ENCODE peak calls at places on chromosomes 3 and 15, in nine cellular contexts. One of them, this sample, is unnamed.

GRCh38 chr15:75776075-75776443 is 63.4 kb upstream of the CSPG4 start:
- DNase-seq in neuronal stem cell: no peak
- DNase-seq in HepG2: peak; percentile 64
- DNase-seq in Karpas-422: no peak
- DNase-seq in endodermal cell: peak; percentile 79
- DNase-seq in mesendoderm: peak; percentile 96
- DNase-seq in K562: peak; percentile 29
- DNase-seq in GM23248: peak; percentile 42
- DNase-seq in neural progenitor cell: peak; percentile 3
- DNase-seq in this sample: no peak

GRCh38 chr3:184005981-184006507 is 11.6 kb downstream of the ABCC5 start:
- DNase-seq in Karpas-422: peak; percentile 79
- DNase-seq in neuronal stem cell: no peak
- DNase-seq in mesendoderm: peak; percentile 80
- DNase-seq in endodermal cell: peak; percentile 73
- DNase-seq in GM23248: peak; percentile 14
- DNase-seq in HepG2: no peak
- DNase-seq in K562: peak; percentile 35
- DNase-seq in neural progenitor cell: no peak
- DNase-seq in this sample: no peak

GRCh38 chr3:149658444-149659172 is 783 bp upstream of the WWTR1 start:
- DNase-seq in neural progenitor cell: peak; percentile 74
- DNase-seq in endodermal cell: peak; percentile 85
- DNase-seq in Karpas-422: no peak
- DNase-seq in GM23248: peak; percentile 95
- DNase-seq in K562: no peak
- DNase-seq in HepG2: no peak
- DNase-seq in mesendoderm: peak; percentile 90
- DNase-seq in neuronal stem cell: peak; percentile 61
- DNase-seq in this sample: no peak

GRCh38 chr15:80436511-80437307 is 32.5 kb downstream of the ARNT2 start:
- DNase-seq in HepG2: peak; percentile 32
- DNase-seq in endodermal cell: no peak
- DNase-seq in GM23248: peak; percentile 80
- DNase-seq in neural progenitor cell: no peak
- DNase-seq in K562: no peak
- DNase-seq in Karpas-422: no peak
- DNase-seq in mesendoderm: peak; percentile 24
- DNase-seq in neuronal stem cell: no peak
- DNase-seq in this sample: no peak

GRCh38 chr15:68531794-68532193 is 47.0 kb upstream of the CORO2B start:
- DNase-seq in endodermal cell: no peak
- DNase-seq in neural progenitor cell: no peak
- DNase-seq in neuronal stem cell: no peak
- DNase-seq in GM23248: no peak
- DNase-seq in HepG2: no peak
- DNase-seq in K562: no peak
- DNase-seq in mesendoderm: no peak
- DNase-seq in Karpas-422: no peak
- DNase-seq in this sample: no peak

GRCh38 chr3:126310816-126311215 is 46.4 kb downstream of the KLF15 start:
- DNase-seq in Karpas-422: no peak
- DNase-seq in neural progenitor cell: no peak
- DNase-seq in HepG2: no peak
- DNase-seq in K562: no peak
- DNase-seq in neuronal stem cell: no peak
- DNase-seq in endodermal cell: no peak
- DNase-seq in GM23248: no peak
- DNase-seq in mesendoderm: no peak
- DNase-seq in this sample: no peak

GRCh38 chr3:41848745-41849574 is 112.9 kb downstream of the ULK4 start:
- DNase-seq in K562: no peak
- DNase-seq in GM23248: no peak
- DNase-seq in endodermal cell: no peak
- DNase-seq in HepG2: no peak
- DNase-seq in neuronal stem cell: no peak
- DNase-seq in neural progenitor cell: no peak
- DNase-seq in mesendoderm: no peak
- DNase-seq in Karpas-422: no peak
- DNase-seq in this sample: no peak

GRCh38 chr3:127675651-127676391 is 3.1 kb downstream of the ABTB1 start:
- DNase-seq in GM23248: no peak
- DNase-seq in K562: no peak
- DNase-seq in mesendoderm: no peak
- DNase-seq in endodermal cell: peak; percentile 43
- DNase-seq in neuronal stem cell: no peak
- DNase-seq in HepG2: no peak
- DNase-seq in neural progenitor cell: no peak
- DNase-seq in Karpas-422: no peak
- DNase-seq in this sample: no peak

GRCh38 chr3:150733936-150734794 is 28.8 kb downstream of the SIAH2 start:
- DNase-seq in GM23248: no peak
- DNase-seq in endodermal cell: no peak
- DNase-seq in neuronal stem cell: no peak
- DNase-seq in HepG2: peak; percentile 92
- DNase-seq in Karpas-422: no peak
- DNase-seq in neural progenitor cell: no peak
- DNase-seq in mesendoderm: no peak
- DNase-seq in K562: no peak
- DNase-seq in this sample: no peak

GRCh38 chr3:12369598-12369997 is 80.7 kb downstream of the PPARG start:
- DNase-seq in endodermal cell: no peak
- DNase-seq in Karpas-422: no peak
- DNase-seq in mesendoderm: no peak
- DNase-seq in K562: no peak
- DNase-seq in neural progenitor cell: no peak
- DNase-seq in GM23248: no peak
- DNase-seq in neuronal stem cell: no peak
- DNase-seq in HepG2: no peak
- DNase-seq in this sample: no peak

GRCh38 chr3:133384331-133385027 is 15.4 kb upstream of the BFSP2 start:
- DNase-seq in mesendoderm: peak; percentile 74
- DNase-seq in GM23248: peak; percentile 56
- DNase-seq in neural progenitor cell: peak; percentile 88
- DNase-seq in neuronal stem cell: peak; percentile 67
- DNase-seq in endodermal cell: peak; percentile 92
- DNase-seq in Karpas-422: peak; percentile 91
- DNase-seq in HepG2: peak; percentile 46
- DNase-seq in K562: peak; percentile 29
- DNase-seq in this sample: peak; percentile 26

GRCh38 chr15:63052128-63052826 is 9.7 kb downstream of the TPM1 start:
- DNase-seq in mesendoderm: peak; percentile 36
- DNase-seq in Karpas-422: no peak
- DNase-seq in endodermal cell: no peak
- DNase-seq in neuronal stem cell: no peak
- DNase-seq in K562: no peak
- DNase-seq in HepG2: no peak
- DNase-seq in neural progenitor cell: no peak
- DNase-seq in GM23248: peak; percentile 19
- DNase-seq in this sample: no peak

DNA sequence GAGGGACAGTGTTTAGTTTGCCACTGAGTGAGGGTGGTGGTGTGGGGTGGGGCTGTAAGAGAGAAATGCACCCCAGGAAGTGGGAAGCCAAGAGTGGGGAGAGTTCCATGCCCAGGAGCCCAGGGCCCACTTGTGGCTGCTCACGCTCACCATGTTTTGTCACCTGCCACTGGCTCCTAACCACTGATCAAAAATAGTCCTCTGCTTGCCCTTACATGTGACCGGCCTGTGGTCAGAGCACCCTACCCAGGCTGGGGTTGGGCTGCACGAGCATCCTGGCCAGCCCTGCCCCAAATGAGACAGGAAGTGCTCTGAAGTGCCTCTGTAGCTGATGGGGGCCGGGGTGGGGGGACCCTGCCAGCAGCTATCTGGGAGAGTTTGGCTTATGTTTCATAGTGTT is 216.3 kb downstream of the RPLP1 start:
- DNase-seq in HepG2: no peak
- DNase-seq in neural progenitor cell: no peak
- DNase-seq in K562: no peak
- DNase-seq in GM23248: no peak
- DNase-seq in neuronal stem cell: no peak
- DNase-seq in mesendoderm: no peak
- DNase-seq in endodermal cell: no peak
- DNase-seq in Karpas-422: no peak
- DNase-seq in this sample: no peak
- H3K9ac ChIP-seq in HepG2: no peak overlapping the region
- H3K9ac ChIP-seq in neural progenitor cell: no peak overlapping the region
- H3K9ac ChIP-seq in K562: no peak overlapping the region
- H3K9ac ChIP-seq in GM23248: no peak overlapping the region
- H3K9ac ChIP-seq in neuronal stem cell: peak overlapping the region; percentile 27
- H3K9ac ChIP-seq in mesendoderm: no peak overlapping the region
- H3K9ac ChIP-seq in endodermal cell: no peak overlapping the region
- H3K9ac ChIP-seq in Karpas-422: no peak overlapping the region
- H3K9ac ChIP-seq in this sample: no peak overlapping the region

DNA sequence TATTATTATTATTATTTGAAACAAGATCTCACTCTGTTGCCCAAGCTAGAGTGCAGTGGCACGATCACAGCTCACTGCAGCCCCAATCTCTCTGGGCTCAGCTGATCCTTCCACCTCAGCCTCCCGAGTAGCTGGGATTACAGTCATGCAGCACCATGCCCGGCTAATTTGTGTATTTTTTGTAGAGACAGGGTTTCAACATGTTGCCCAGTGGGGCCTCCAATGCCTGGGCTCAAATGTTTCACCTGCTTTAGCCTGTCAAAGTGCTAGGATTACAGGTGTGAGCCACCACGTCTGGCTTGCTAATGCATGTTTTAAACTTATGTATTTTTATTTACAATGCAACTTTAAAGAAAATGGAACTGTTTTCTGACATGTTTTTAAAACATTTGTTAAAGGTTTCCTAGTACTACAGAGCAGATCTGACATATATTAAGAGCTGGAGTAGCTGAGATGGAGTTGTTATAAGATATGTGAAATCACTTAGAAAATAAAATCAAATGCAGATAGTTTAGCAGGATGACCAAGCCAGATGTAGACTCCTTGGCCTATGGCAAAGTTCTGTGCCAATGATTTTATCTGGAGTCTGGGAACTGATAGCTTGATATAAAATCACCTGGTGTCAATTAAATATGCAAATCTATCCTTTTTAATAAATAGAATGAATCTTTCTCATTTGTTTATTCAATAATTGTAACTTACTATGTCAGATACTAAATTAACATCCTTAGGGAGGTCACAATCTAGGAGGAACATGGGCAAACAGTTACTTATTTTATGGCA is 310.1 kb upstream of the NAALADL2 start:
- DNase-seq in GM23248: no peak
- DNase-seq in neural progenitor cell: no peak
- DNase-seq in mesendoderm: no peak
- DNase-seq in endodermal cell: no peak
- DNase-seq in Karpas-422: no peak
- DNase-seq in K562: no peak
- DNase-seq in neuronal stem cell: no peak
- DNase-seq in HepG2: no peak
- DNase-seq in this sample: no peak
- H3K36me3 ChIP-seq in GM23248: no peaks in the 10 kb centered on the region
- H3K36me3 ChIP-seq in neural progenitor cell: no peaks in the 10 kb centered on the region
- H3K36me3 ChIP-seq in mesendoderm: no peaks in the 10 kb centered on the region
- H3K36me3 ChIP-seq in endodermal cell: no peaks in the 10 kb centered on the region
- H3K36me3 ChIP-seq in Karpas-422: no peaks in the 10 kb centered on the region
- H3K36me3 ChIP-seq in K562: no peaks in the 10 kb centered on the region
- H3K36me3 ChIP-seq in neuronal stem cell: no peaks in the 10 kb centered on the region
- H3K36me3 ChIP-seq in HepG2: no peaks in the 10 kb centered on the region
- H3K36me3 ChIP-seq in this sample: no peaks in the 10 kb centered on the region

GRCh38 chr15:89999676-90000174 is 1.4 kb upstream of the ZNF710 start:
- DNase-seq in HepG2: no peak
- DNase-seq in neural progenitor cell: peak; percentile 85
- DNase-seq in endodermal cell: peak; percentile 85
- DNase-seq in K562: no peak
- DNase-seq in neuronal stem cell: peak; percentile 78
- DNase-seq in Karpas-422: no peak
- DNase-seq in mesendoderm: peak; percentile 88
- DNase-seq in GM23248: peak; percentile 53
- DNase-seq in this sample: no peak

GRCh38 chr15:90000175-90000923 is 775 bp upstream of the ZNF710 start:
- DNase-seq in Karpas-422: peak; percentile 50
- DNase-seq in endodermal cell: peak; percentile 77
- DNase-seq in GM23248: peak; percentile 66
- DNase-seq in mesendoderm: peak; percentile 59
- DNase-seq in neural progenitor cell: peak; percentile 69
- DNase-seq in K562: peak; percentile 33
- DNase-seq in neuronal stem cell: peak; percentile 41
- DNase-seq in HepG2: no peak
- DNase-seq in this sample: no peak

GRCh38 chr15:89998141-89998661 is 2.9 kb upstream of the ZNF710 start:
- DNase-seq in neuronal stem cell: no peak
- DNase-seq in HepG2: peak; percentile 69
- DNase-seq in mesendoderm: peak; percentile 55
- DNase-seq in endodermal cell: no peak
- DNase-seq in GM23248: peak; percentile 81
- DNase-seq in K562: peak; percentile 37
- DNase-seq in neural progenitor cell: no peak
- DNase-seq in Karpas-422: no peak
- DNase-seq in this sample: no peak

GRCh38 chr15:89997079-89997478 is 4.0 kb upstream of the ZNF710 start:
- DNase-seq in mesendoderm: no peak
- DNase-seq in Karpas-422: no peak
- DNase-seq in neural progenitor cell: no peak
- DNase-seq in HepG2: no peak
- DNase-seq in GM23248: no peak
- DNase-seq in K562: no peak
- DNase-seq in neuronal stem cell: no peak
- DNase-seq in endodermal cell: no peak
- DNase-seq in this sample: no peak

DNA sequence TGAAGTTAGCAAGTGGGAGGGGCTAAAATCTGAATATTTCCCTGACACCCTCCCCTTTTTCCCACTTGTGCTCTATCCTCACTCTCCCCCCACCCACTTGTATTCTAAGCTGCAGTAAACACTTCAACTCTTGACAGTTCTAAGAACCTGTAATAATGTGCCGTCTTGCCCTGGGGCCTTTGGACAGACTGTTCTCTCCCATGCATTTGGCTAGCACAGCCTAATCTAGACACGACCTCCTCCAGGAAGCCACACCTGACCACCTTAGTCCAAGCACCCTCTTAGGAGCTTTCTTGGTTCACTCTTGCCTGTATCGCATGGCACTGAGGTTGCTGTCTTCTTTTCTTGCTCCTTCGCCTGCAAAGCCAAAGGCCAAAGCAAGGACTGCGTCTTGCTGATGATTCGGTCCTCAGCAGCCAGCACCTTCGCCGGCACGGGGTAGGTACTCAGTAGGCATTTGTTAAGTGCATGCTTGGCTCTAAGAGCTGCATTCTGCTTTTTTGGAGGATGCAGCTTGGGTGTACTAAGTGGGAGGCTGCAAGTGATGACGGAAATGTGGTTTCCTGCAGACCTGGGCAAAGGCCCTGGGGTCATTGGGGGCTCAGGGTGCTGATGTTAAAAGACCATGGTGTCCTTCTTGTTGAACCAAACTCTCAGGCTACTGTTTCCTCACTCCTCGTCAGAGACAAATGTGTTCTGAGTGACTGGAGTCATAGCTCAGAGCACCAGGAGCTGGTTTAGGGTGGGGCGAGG is 2.0 kb upstream of the ZNF710 start:
- DNase-seq in GM23248: no peak
- DNase-seq in mesendoderm: no peak
- DNase-seq in K562: no peak
- DNase-seq in neural progenitor cell: no peak
- DNase-seq in HepG2: no peak
- DNase-seq in Karpas-422: no peak
- DNase-seq in endodermal cell: no peak
- DNase-seq in neuronal stem cell: no peak
- DNase-seq in this sample: no peak
- H3K9ac ChIP-seq in GM23248: no peak overlapping the region
- H3K9ac ChIP-seq in mesendoderm: peak overlapping the region; percentile 1
- H3K9ac ChIP-seq in K562: peak overlapping the region; percentile 59
- H3K9ac ChIP-seq in neural progenitor cell: no peak overlapping the region
- H3K9ac ChIP-seq in HepG2: no peak overlapping the region
- H3K9ac ChIP-seq in Karpas-422: no peak overlapping the region
- H3K9ac ChIP-seq in endodermal cell: no peak overlapping the region
- H3K9ac ChIP-seq in neuronal stem cell: no peak overlapping the region
- H3K9ac ChIP-seq in this sample: no peak overlapping the region

GRCh38 chr15:28184166-28184565 is 85.1 kb upstream of the OCA2 start:
- DNase-seq in GM23248: peak; percentile 33
- DNase-seq in Karpas-422: no peak
- DNase-seq in K562: no peak
- DNase-seq in neural progenitor cell: no peak
- DNase-seq in mesendoderm: no peak
- DNase-seq in HepG2: no peak
- DNase-seq in endodermal cell: no peak
- DNase-seq in neuronal stem cell: no peak
- DNase-seq in this sample: no peak
- H3K36me3 ChIP-seq in GM23248: peaks cover 24% of the 10 kb centered on the region
- H3K36me3 ChIP-seq in Karpas-422: peaks cover 15% of the 10 kb centered on the region
- H3K36me3 ChIP-seq in K562: peaks cover 84% of the 10 kb centered on the region
- H3K36me3 ChIP-seq in neural progenitor cell: no peaks in the 10 kb centered on the region
- H3K36me3 ChIP-seq in mesendoderm: no peaks in the 10 kb centered on the region
- H3K36me3 ChIP-seq in HepG2: peaks cover 46% of the 10 kb centered on the region
- H3K36me3 ChIP-seq in endodermal cell: peaks cover 82% of the 10 kb centered on the region
- H3K36me3 ChIP-seq in neuronal stem cell: peaks cover 13% of the 10 kb centered on the region
- H3K36me3 ChIP-seq in this sample: peaks cover 31% of the 10 kb centered on the region